ENCODE peak calls at places on chromosomes 7 and 10, in six cellular contexts. C, H, N, D, B and O are unnamed samples. For H3K4me1, the result is how much of the 10 kb centered on the place peaks cover.

GRCh38 chr7:94056796-94057207 is 52.6 kb upstream of the BET1 start:
- DNase-seq in C (no peak), H (peak), N (peak), D (peak), B (no peak), O (no peak)

GRCh38 chr7:30921540-30921930 is 9.9 kb downstream of the AQP1 start:
- DNase-seq in C (no peak), H (no peak), N (no peak), D (no peak), B (no peak), O (peak)

GRCh38 chr10:35340975-35341374 is 4.7 kb downstream of the CCNY start:
- DNase-seq in C (no peak), H (peak), N (peak), D (peak), B (no peak), O (no peak)

GRCh38 chr10:78458983-78459638 is 425.4 kb downstream of the RPS24 start:
- DNase-seq in C (no peak), H (peak), N (peak), D (peak), B (peak), O (peak)

GRCh38 chr10:46525177-46525823 is 31.2 kb downstream of the GPRIN2 start:
- DNase-seq in C (peak), H (peak), N (peak), D (peak), B (peak), O (peak)

GRCh38 chr7:140330128-140330527 is 68.2 kb downstream of the SLC37A3 start:
- DNase-seq in C (no peak), H (no peak), N (no peak), D (no peak), B (no peak), O (peak)

GRCh38 chr10:68543004-68543918 is 15.9 kb upstream of the SLC25A16 start:
- DNase-seq in C (peak), H (peak), N (peak), D (peak), B (peak), O (no peak)

GRCh38 chr7:12584940-12585339 is 14.4 kb downstream of the SCIN start:
- DNase-seq in C (no peak), H (peak), N (peak), D (no peak), B (no peak), O (no peak)

GRCh38 chr7:1854521-1855395 is 184.7 kb downstream of the ELFN1 start:
- DNase-seq in C (no peak), H (no peak), N (no peak), D (no peak), B (no peak), O (peak)

GRCh38 chr10:128028508-128029279 is 97.5 kb downstream of the MKI67 start:
- DNase-seq in C (no peak), H (peak), N (no peak), D (no peak), B (no peak), O (no peak)

GRCh38 chr7:3245077-3245476 is 56.0 kb upstream of the SDK1 start:
- DNase-seq in C (no peak), H (no peak), N (peak), D (peak), B (no peak), O (no peak)

GRCh38 chr7:6700793-6701192 is 6.0 kb downstream of the ZNF12 start:
- DNase-seq in C (no peak), H (no peak), N (no peak), D (no peak), B (no peak), O (no peak)

GRCh38 chr10:47031251-47031952 is 120.2 kb downstream of the PTPN20 start:
- DNase-seq in C (peak), H (peak), N (no peak), D (no peak), B (peak), O (peak)

GRCh38 chr7:22723171-22723601 is 3.8 kb upstream of the IL6 start:
- DNase-seq in C (no peak), H (peak), N (peak), D (peak), B (no peak), O (no peak)

GRCh38 chr7:82631998-82632397 is 188.4 kb upstream of the CACNA2D1 start:
- DNase-seq in C (no peak), H (peak), N (peak), D (peak), B (no peak), O (peak)

GRCh38 chr7:32582036-32582435 is 86.7 kb downstream of the AVL9 start:
- DNase-seq in C (no peak), H (peak), N (peak), D (peak), B (no peak), O (no peak)

GRCh38 chr7:890868-891267 is 14.5 kb downstream of the GET4 start:
- DNase-seq in C (no peak), H (no peak), N (no peak), D (no peak), B (no peak), O (no peak)

GRCh38 chr7:146249272-146249671 is 132.7 kb downstream of the CNTNAP2 start:
- DNase-seq in C (no peak), H (no peak), N (no peak), D (no peak), B (no peak), O (no peak)

GRCh38 chr7:69765879-69766278 is 167.6 kb downstream of the AUTS2 start:
- DNase-seq in C (no peak), H (no peak), N (no peak), D (no peak), B (no peak), O (no peak)

GRCh38 chr7:22576941-22577927 is 77.2 kb upstream of the STEAP1B start:
- DNase-seq in C (no peak), H (peak), N (peak), D (peak), B (no peak), O (peak)

GRCh38 chr7:30528779-30529178 is 24.1 kb upstream of the GGCT start:
- DNase-seq in C (no peak), H (no peak), N (no peak), D (no peak), B (no peak), O (no peak)

GRCh38 chr7:104572554-104572953 is 244.2 kb downstream of the LHFPL3 start:
- DNase-seq in C (no peak), H (no peak), N (no peak), D (no peak), B (no peak), O (no peak)

GRCh38 chr10:130111848-130112180 is 1.2 kb upstream of the C10orf143 start:
- DNase-seq in C (no peak), H (no peak), N (no peak), D (no peak), B (no peak), O (no peak)

GRCh38 chr7:11474902-11475585 is 357.0 kb downstream of the THSD7A start:
- DNase-seq in C (no peak), H (no peak), N (no peak), D (no peak), B (no peak), O (no peak)

GRCh38 chr10:71212249-71213126 is at the start of gene UNC5B:
- DNase-seq in C (peak), H (peak), N (peak), D (peak), B (peak), O (peak)

GRCh38 chr7:50336909-50337703 is 32.6 kb downstream of the IKZF1 start:
- DNase-seq in C (no peak), H (no peak), N (no peak), D (no peak), B (no peak), O (no peak)

GRCh38 chr7:120806669-120807068 is 51.3 kb downstream of the TSPAN12 start:
- DNase-seq in C (no peak), H (peak), N (peak), D (peak), B (no peak), O (no peak)

DNA sequence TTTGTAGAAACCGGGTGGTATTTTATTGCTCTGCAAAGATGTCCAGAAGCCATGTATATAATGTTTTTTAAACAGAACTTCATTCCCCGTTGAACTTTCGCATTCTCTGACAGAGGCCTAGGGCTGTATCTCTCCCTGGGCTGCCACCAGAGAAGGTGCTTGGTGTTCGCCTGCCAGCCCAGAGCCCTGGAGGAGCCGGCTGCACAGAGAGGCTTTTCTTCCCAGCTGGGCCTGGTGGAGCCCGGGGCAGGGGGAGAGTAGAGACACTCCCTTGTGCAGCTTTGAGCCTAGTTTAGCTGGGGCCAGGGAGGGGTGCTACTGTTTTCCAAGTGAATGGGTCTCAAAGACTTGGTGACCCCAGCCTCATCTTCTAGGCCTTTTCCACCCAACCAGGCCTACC is 13.6 kb upstream of the TRIM8 start:
- DNase-seq in C (no peak), H (no peak), N (no peak), D (no peak), B (no peak), O (no peak)
- H3K4me1 ChIP-seq in C (half or more), H (half or more), N (half or more), D (half or more), B (under half), O (half or more)

GRCh38 chr10:31004611-31005193 is 27.0 kb downstream of the ZNF438 start:
- DNase-seq in C (no peak), H (peak), N (peak), D (peak), B (no peak), O (peak)
- H3K27ac ChIP-seq in C (no peak), H (peak), N (peak), D (peak), B (peak), O (peak)

GRCh38 chr7:157605638-157606037 is 268.8 kb downstream of the DNAJB6 start:
- DNase-seq in C (no peak), H (no peak), N (no peak), D (no peak), B (no peak), O (peak)
- H3K4me2 ChIP-seq in C (no peak), H (no peak), N (no peak), D (no peak), B (no peak), O (no peak)

GRCh38 chr7:116224492-116225098 is 14.3 kb downstream of the TES start:
- DNase-seq in C (no peak), H (no peak), N (no peak), D (no peak), B (no peak), O (no peak)
- H3K4me1 ChIP-seq in C (under half), H (under half), N (under half), D (under half), B (half or more), O (under half)

DNA sequence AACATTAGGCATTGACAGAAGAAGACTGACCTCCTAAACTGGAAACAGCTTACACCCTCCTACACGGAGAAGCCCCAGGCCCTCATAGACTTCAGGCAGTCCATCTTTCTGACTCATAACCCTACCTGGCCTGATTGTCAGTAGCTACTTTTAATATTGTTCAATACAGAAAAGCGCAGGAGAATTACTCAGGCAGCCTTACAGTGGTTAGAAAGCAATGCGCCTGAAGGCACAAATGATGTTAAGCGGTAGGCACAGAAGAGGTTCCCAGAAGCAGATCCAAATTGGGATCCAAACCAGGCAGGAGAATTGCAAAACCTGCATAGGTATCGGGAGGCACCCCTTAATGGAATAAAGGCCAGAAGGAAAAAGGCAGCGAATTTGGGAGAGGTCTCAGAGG is 5.4 kb upstream of the CYREN start:
- DNase-seq in C (no peak), H (no peak), N (no peak), D (no peak), B (no peak), O (no peak)
- H3K27ac ChIP-seq in C (no peak), H (no peak), N (no peak), D (no peak), B (no peak), O (no peak)

DNA sequence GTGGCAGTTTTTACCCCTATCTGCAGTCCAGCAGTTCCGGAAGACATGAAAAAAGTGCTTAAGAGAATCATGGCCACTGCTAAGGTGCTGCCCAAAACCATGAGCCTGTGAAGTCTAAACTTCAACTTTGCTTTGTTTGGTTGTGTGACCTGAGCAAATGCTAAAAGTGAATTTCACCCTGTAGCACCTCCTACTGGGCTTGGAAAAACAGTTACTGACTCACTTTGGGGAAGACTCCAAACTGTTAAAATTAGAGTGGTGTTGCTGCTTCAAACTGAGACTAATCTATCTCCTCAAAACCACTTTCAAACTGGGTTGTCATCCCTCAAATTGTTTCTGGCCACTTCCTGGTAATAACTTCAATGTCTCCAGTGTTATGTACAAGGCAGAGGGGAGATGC is 21.3 kb downstream of the MKX start:
- DNase-seq in C (no peak), H (peak), N (no peak), D (no peak), B (no peak), O (no peak)
- H3K4me2 ChIP-seq in C (no peak), H (peak), N (no peak), D (no peak), B (no peak), O (peak)

GRCh38 chr10:100004805-100005510 is 4.8 kb downstream of the DNMBP start:
- DNase-seq in C (no peak), H (peak), N (peak), D (no peak), B (no peak), O (no peak)
- H3K4me1 ChIP-seq in C (half or more), H (under half), N (under half), D (under half), B (under half), O (under half)